ENCODE peak calls at places on chromosome 18, in six cellular contexts. One of them, this sample, is unnamed.

GRCh38 chr18:42274488-42275137 is 319.6 kb downstream of the PIK3C3 start:
- DNase-seq in Ammon's horn: no peak
- DNase-seq in EL: peak; percentile 5
- DNase-seq in activated T-helper 1 cell treated with Interleukin-2 at 50 U/mL for 16 hours: no peak
- DNase-seq in memory B cell: no peak
- DNase-seq in CD8-positive, alpha-beta T cell: no peak
- DNase-seq in this sample: peak; percentile 4

GRCh38 chr18:67402543-67402942 is 114.0 kb downstream of the DSEL start:
- DNase-seq in Ammon's horn: no peak
- DNase-seq in CD8-positive, alpha-beta T cell: no peak
- DNase-seq in memory B cell: no peak
- DNase-seq in activated T-helper 1 cell treated with Interleukin-2 at 50 U/mL for 16 hours: no peak
- DNase-seq in EL: peak; percentile 44
- DNase-seq in this sample: no peak

GRCh38 chr18:3966246-3966984 is 488.7 kb downstream of the DLGAP1 start:
- DNase-seq in memory B cell: no peak
- DNase-seq in CD8-positive, alpha-beta T cell: no peak
- DNase-seq in activated T-helper 1 cell treated with Interleukin-2 at 50 U/mL for 16 hours: no peak
- DNase-seq in Ammon's horn: no peak
- DNase-seq in EL: peak; percentile 49
- DNase-seq in this sample: no peak

GRCh38 chr18:23563377-23564043 is 22.8 kb downstream of the NPC1 start:
- DNase-seq in activated T-helper 1 cell treated with Interleukin-2 at 50 U/mL for 16 hours: no peak
- DNase-seq in EL: peak; percentile 70
- DNase-seq in Ammon's horn: no peak
- DNase-seq in CD8-positive, alpha-beta T cell: no peak
- DNase-seq in memory B cell: no peak
- DNase-seq in this sample: no peak

GRCh38 chr18:55488473-55488872 is 99.5 kb downstream of the TCF4 start:
- DNase-seq in Ammon's horn: no peak
- DNase-seq in CD8-positive, alpha-beta T cell: no peak
- DNase-seq in EL: no peak
- DNase-seq in memory B cell: no peak
- DNase-seq in activated T-helper 1 cell treated with Interleukin-2 at 50 U/mL for 16 hours: no peak
- DNase-seq in this sample: no peak

GRCh38 chr18:36330435-36331049 is 33.0 kb downstream of the FHOD3 start:
- DNase-seq in EL: no peak
- DNase-seq in activated T-helper 1 cell treated with Interleukin-2 at 50 U/mL for 16 hours: no peak
- DNase-seq in memory B cell: no peak
- DNase-seq in CD8-positive, alpha-beta T cell: no peak
- DNase-seq in Ammon's horn: no peak
- DNase-seq in this sample: no peak

GRCh38 chr18:72086421-72086820 is 457.7 kb downstream of the CBLN2 start:
- DNase-seq in EL: no peak
- DNase-seq in Ammon's horn: peak; percentile 4
- DNase-seq in CD8-positive, alpha-beta T cell: no peak
- DNase-seq in activated T-helper 1 cell treated with Interleukin-2 at 50 U/mL for 16 hours: no peak
- DNase-seq in memory B cell: no peak
- DNase-seq in this sample: peak; percentile 24

GRCh38 chr18:7452331-7452730 is 114.8 kb upstream of the PTPRM start:
- DNase-seq in CD8-positive, alpha-beta T cell: no peak
- DNase-seq in EL: peak; percentile 43
- DNase-seq in memory B cell: no peak
- DNase-seq in activated T-helper 1 cell treated with Interleukin-2 at 50 U/mL for 16 hours: no peak
- DNase-seq in Ammon's horn: peak; percentile 44
- DNase-seq in this sample: peak; percentile 30

GRCh38 chr18:60895181-60895580 is 438.0 kb upstream of the CDH20 start:
- DNase-seq in activated T-helper 1 cell treated with Interleukin-2 at 50 U/mL for 16 hours: no peak
- DNase-seq in EL: no peak
- DNase-seq in CD8-positive, alpha-beta T cell: no peak
- DNase-seq in Ammon's horn: no peak
- DNase-seq in memory B cell: no peak
- DNase-seq in this sample: no peak

GRCh38 chr18:57437433-57437781 is 2.2 kb downstream of the ONECUT2 start:
- DNase-seq in EL: no peak
- DNase-seq in activated T-helper 1 cell treated with Interleukin-2 at 50 U/mL for 16 hours: no peak
- DNase-seq in memory B cell: no peak
- DNase-seq in Ammon's horn: no peak
- DNase-seq in CD8-positive, alpha-beta T cell: no peak
- DNase-seq in this sample: no peak

GRCh38 chr18:74733592-74733991 is 135.9 kb downstream of the ZNF407 start:
- DNase-seq in EL: no peak
- DNase-seq in CD8-positive, alpha-beta T cell: no peak
- DNase-seq in activated T-helper 1 cell treated with Interleukin-2 at 50 U/mL for 16 hours: no peak
- DNase-seq in Ammon's horn: no peak
- DNase-seq in memory B cell: no peak
- DNase-seq in this sample: no peak

GRCh38 chr18:70221156-70221910 is 15.8 kb upstream of the RTTN start:
- DNase-seq in memory B cell: no peak
- DNase-seq in CD8-positive, alpha-beta T cell: no peak
- DNase-seq in EL: no peak
- DNase-seq in Ammon's horn: peak; percentile 50
- DNase-seq in activated T-helper 1 cell treated with Interleukin-2 at 50 U/mL for 16 hours: no peak
- DNase-seq in this sample: peak; percentile 21

GRCh38 chr18:59900222-59901128 is 679 bp downstream of the PMAIP1 start:
- DNase-seq in Ammon's horn: peak; percentile 10
- DNase-seq in activated T-helper 1 cell treated with Interleukin-2 at 50 U/mL for 16 hours: peak; percentile 31
- DNase-seq in memory B cell: peak; percentile 76
- DNase-seq in CD8-positive, alpha-beta T cell: peak; percentile 30
- DNase-seq in EL: peak; percentile 84
- DNase-seq in this sample: no peak

GRCh38 chr18:70046207-70046606 is 98.5 kb upstream of the CD226 start:
- DNase-seq in memory B cell: no peak
- DNase-seq in CD8-positive, alpha-beta T cell: no peak
- DNase-seq in activated T-helper 1 cell treated with Interleukin-2 at 50 U/mL for 16 hours: no peak
- DNase-seq in Ammon's horn: no peak
- DNase-seq in EL: no peak
- DNase-seq in this sample: no peak